ENCODE peak calls at places on chromosomes 4 and X, in seven cellular contexts. One of them, this sample, is unnamed.

GRCh38 chr4:177283167-177283566 is 26.5 kb upstream of the NEIL3 start:
- DNase-seq in AG04450: no peak
- DNase-seq in astrocyte of the cerebellum: peak; percentile 26
- DNase-seq in stomach: no peak
- DNase-seq in heart left ventricle: no peak
- DNase-seq in retinal pigment epithelial cell: no peak
- DNase-seq in AG04449: peak; percentile 37
- DNase-seq in this sample: no peak

GRCh38 chr4:169506903-169507302 is 105.5 kb downstream of the NEK1 start:
- DNase-seq in AG04450: no peak
- DNase-seq in astrocyte of the cerebellum: no peak
- DNase-seq in stomach: no peak
- DNase-seq in heart left ventricle: no peak
- DNase-seq in retinal pigment epithelial cell: no peak
- DNase-seq in AG04449: no peak
- DNase-seq in this sample: no peak

GRCh38 chrX:24479924-24480722 is 15.0 kb downstream of the PDK3 start:
- DNase-seq in AG04450: no peak
- DNase-seq in astrocyte of the cerebellum: no peak
- DNase-seq in stomach: no peak
- DNase-seq in heart left ventricle: peak; percentile 33
- DNase-seq in retinal pigment epithelial cell: no peak
- DNase-seq in AG04449: no peak
- DNase-seq in this sample: no peak

GRCh38 chrX:105634180-105634579 is 188.2 kb upstream of the NRK start:
- DNase-seq in AG04450: no peak
- DNase-seq in astrocyte of the cerebellum: no peak
- DNase-seq in stomach: no peak
- DNase-seq in heart left ventricle: no peak
- DNase-seq in retinal pigment epithelial cell: no peak
- DNase-seq in AG04449: no peak
- DNase-seq in this sample: no peak

GRCh38 chr4:184420881-184421416 is 53.4 kb downstream of the IRF2 start:
- DNase-seq in AG04450: no peak
- DNase-seq in astrocyte of the cerebellum: no peak
- DNase-seq in stomach: no peak
- DNase-seq in heart left ventricle: no peak
- DNase-seq in retinal pigment epithelial cell: no peak
- DNase-seq in AG04449: no peak
- DNase-seq in this sample: no peak

GRCh38 chr4:173346074-173346473 is 11.9 kb upstream of the HMGB2 start:
- DNase-seq in AG04450: no peak
- DNase-seq in astrocyte of the cerebellum: no peak
- DNase-seq in stomach: no peak
- DNase-seq in heart left ventricle: no peak
- DNase-seq in retinal pigment epithelial cell: no peak
- DNase-seq in AG04449: no peak
- DNase-seq in this sample: no peak

GRCh38 chr4:40507977-40508376 is 121.7 kb downstream of the RBM47 start:
- DNase-seq in AG04450: no peak
- DNase-seq in astrocyte of the cerebellum: no peak
- DNase-seq in stomach: no peak
- DNase-seq in heart left ventricle: no peak
- DNase-seq in retinal pigment epithelial cell: no peak
- DNase-seq in AG04449: no peak
- DNase-seq in this sample: no peak

GRCh38 chr4:65968873-65969272 is 298.6 kb upstream of the EPHA5 start:
- DNase-seq in AG04450: no peak
- DNase-seq in astrocyte of the cerebellum: no peak
- DNase-seq in stomach: no peak
- DNase-seq in heart left ventricle: no peak
- DNase-seq in retinal pigment epithelial cell: no peak
- DNase-seq in AG04449: no peak
- DNase-seq in this sample: no peak

GRCh38 chrX:15384304-15384703 is at the start of gene VEGFD:
- DNase-seq in AG04450: peak; percentile 38
- DNase-seq in astrocyte of the cerebellum: no peak
- DNase-seq in stomach: no peak
- DNase-seq in heart left ventricle: no peak
- DNase-seq in retinal pigment epithelial cell: peak; percentile 3
- DNase-seq in AG04449: peak; percentile 12
- DNase-seq in this sample: no peak

GRCh38 chrX:22429704-22430103 is 157.0 kb downstream of the CBLL2 start:
- DNase-seq in AG04450: no peak
- DNase-seq in astrocyte of the cerebellum: no peak
- DNase-seq in stomach: no peak
- DNase-seq in heart left ventricle: no peak
- DNase-seq in retinal pigment epithelial cell: no peak
- DNase-seq in AG04449: no peak
- DNase-seq in this sample: no peak

GRCh38 chr4:90996813-90997212 is 869.6 kb downstream of the CCSER1 start:
- DNase-seq in AG04450: no peak
- DNase-seq in astrocyte of the cerebellum: no peak
- DNase-seq in stomach: no peak
- DNase-seq in heart left ventricle: no peak
- DNase-seq in retinal pigment epithelial cell: no peak
- DNase-seq in AG04449: no peak
- DNase-seq in this sample: no peak

GRCh38 chrX:153672531-153673397 is 849 bp downstream of the PNCK start:
- DNase-seq in AG04450: no peak
- DNase-seq in astrocyte of the cerebellum: no peak
- DNase-seq in stomach: no peak
- DNase-seq in heart left ventricle: no peak
- DNase-seq in retinal pigment epithelial cell: no peak
- DNase-seq in AG04449: no peak
- DNase-seq in this sample: no peak

GRCh38 chr4:25233194-25233593 is 639 bp upstream of the PI4K2B start:
- DNase-seq in AG04450: no peak
- DNase-seq in astrocyte of the cerebellum: no peak
- DNase-seq in stomach: no peak
- DNase-seq in heart left ventricle: no peak
- DNase-seq in retinal pigment epithelial cell: no peak
- DNase-seq in AG04449: no peak
- DNase-seq in this sample: no peak

GRCh38 chr4:2721586-2721985 is 34.5 kb downstream of the TNIP2 start:
- DNase-seq in AG04450: no peak
- DNase-seq in astrocyte of the cerebellum: no peak
- DNase-seq in stomach: no peak
- DNase-seq in heart left ventricle: no peak
- DNase-seq in retinal pigment epithelial cell: no peak
- DNase-seq in AG04449: no peak
- DNase-seq in this sample: no peak

GRCh38 chrX:107135076-107135964 is 16.7 kb upstream of the RBM41 start:
- DNase-seq in AG04450: peak; percentile 0
- DNase-seq in astrocyte of the cerebellum: no peak
- DNase-seq in stomach: no peak
- DNase-seq in heart left ventricle: no peak
- DNase-seq in retinal pigment epithelial cell: no peak
- DNase-seq in AG04449: no peak
- DNase-seq in this sample: peak; percentile 52

GRCh38 chr4:77695769-77696168 is 90.1 kb downstream of the CXCL13 start:
- DNase-seq in AG04450: peak; percentile 88
- DNase-seq in astrocyte of the cerebellum: peak; percentile 95
- DNase-seq in stomach: no peak
- DNase-seq in heart left ventricle: no peak
- DNase-seq in retinal pigment epithelial cell: peak; percentile 75
- DNase-seq in AG04449: peak; percentile 82
- DNase-seq in this sample: peak; percentile 78

GRCh38 chr4:1799997-1800375 is 6.9 kb downstream of the FGFR3 start:
- DNase-seq in AG04450: no peak
- DNase-seq in astrocyte of the cerebellum: no peak
- DNase-seq in stomach: no peak
- DNase-seq in heart left ventricle: no peak
- DNase-seq in retinal pigment epithelial cell: no peak
- DNase-seq in AG04449: no peak
- DNase-seq in this sample: no peak

GRCh38 chrX:16836371-16836770 is 33.8 kb downstream of the RBBP7 start:
- DNase-seq in AG04450: no peak
- DNase-seq in astrocyte of the cerebellum: no peak
- DNase-seq in stomach: peak; percentile 49
- DNase-seq in heart left ventricle: no peak
- DNase-seq in retinal pigment epithelial cell: peak; percentile 20
- DNase-seq in AG04449: no peak
- DNase-seq in this sample: no peak

GRCh38 chr4:150462743-150463142 is 119.2 kb upstream of the MAB21L2 start:
- DNase-seq in AG04450: no peak
- DNase-seq in astrocyte of the cerebellum: no peak
- DNase-seq in stomach: no peak
- DNase-seq in heart left ventricle: no peak
- DNase-seq in retinal pigment epithelial cell: no peak
- DNase-seq in AG04449: no peak
- DNase-seq in this sample: no peak

GRCh38 chrX:1903380-1903935 is 288.6 kb downstream of the ASMT start:
- DNase-seq in AG04450: no peak
- DNase-seq in astrocyte of the cerebellum: peak; percentile 3
- DNase-seq in stomach: no peak
- DNase-seq in heart left ventricle: no peak
- DNase-seq in retinal pigment epithelial cell: no peak
- DNase-seq in AG04449: peak; percentile 9
- DNase-seq in this sample: no peak

GRCh38 chr4:8160572-8160971 is 2.0 kb upstream of the ABLIM2 start:
- DNase-seq in AG04450: no peak
- DNase-seq in astrocyte of the cerebellum: no peak
- DNase-seq in stomach: no peak
- DNase-seq in heart left ventricle: no peak
- DNase-seq in retinal pigment epithelial cell: no peak
- DNase-seq in AG04449: no peak
- DNase-seq in this sample: no peak

GRCh38 chr4:41448935-41449334 is 89.0 kb upstream of the LIMCH1 start:
- DNase-seq in AG04450: no peak
- DNase-seq in astrocyte of the cerebellum: no peak
- DNase-seq in stomach: no peak
- DNase-seq in heart left ventricle: peak; percentile 72
- DNase-seq in retinal pigment epithelial cell: no peak
- DNase-seq in AG04449: no peak
- DNase-seq in this sample: no peak

GRCh38 chr4:29734343-29734742 is 985.8 kb upstream of the PCDH7 start:
- DNase-seq in AG04450: no peak
- DNase-seq in astrocyte of the cerebellum: no peak
- DNase-seq in stomach: no peak
- DNase-seq in heart left ventricle: no peak
- DNase-seq in retinal pigment epithelial cell: no peak
- DNase-seq in AG04449: no peak
- DNase-seq in this sample: no peak

GRCh38 chr4:27702710-27703431 is 842.2 kb downstream of the STIM2 start:
- DNase-seq in AG04450: no peak
- DNase-seq in astrocyte of the cerebellum: no peak
- DNase-seq in stomach: no peak
- DNase-seq in heart left ventricle: no peak
- DNase-seq in retinal pigment epithelial cell: no peak
- DNase-seq in AG04449: no peak
- DNase-seq in this sample: no peak

GRCh38 chrX:130285710-130286109 is 17.0 kb upstream of the ZNF280C start:
- DNase-seq in AG04450: no peak
- DNase-seq in astrocyte of the cerebellum: no peak
- DNase-seq in stomach: no peak
- DNase-seq in heart left ventricle: no peak
- DNase-seq in retinal pigment epithelial cell: no peak
- DNase-seq in AG04449: no peak
- DNase-seq in this sample: no peak

GRCh38 chrX:96721398-96721797 is 36.8 kb downstream of the DIAPH2 start:
- DNase-seq in AG04450: peak; percentile 1
- DNase-seq in astrocyte of the cerebellum: no peak
- DNase-seq in stomach: no peak
- DNase-seq in heart left ventricle: no peak
- DNase-seq in retinal pigment epithelial cell: no peak
- DNase-seq in AG04449: no peak
- DNase-seq in this sample: no peak

DNA sequence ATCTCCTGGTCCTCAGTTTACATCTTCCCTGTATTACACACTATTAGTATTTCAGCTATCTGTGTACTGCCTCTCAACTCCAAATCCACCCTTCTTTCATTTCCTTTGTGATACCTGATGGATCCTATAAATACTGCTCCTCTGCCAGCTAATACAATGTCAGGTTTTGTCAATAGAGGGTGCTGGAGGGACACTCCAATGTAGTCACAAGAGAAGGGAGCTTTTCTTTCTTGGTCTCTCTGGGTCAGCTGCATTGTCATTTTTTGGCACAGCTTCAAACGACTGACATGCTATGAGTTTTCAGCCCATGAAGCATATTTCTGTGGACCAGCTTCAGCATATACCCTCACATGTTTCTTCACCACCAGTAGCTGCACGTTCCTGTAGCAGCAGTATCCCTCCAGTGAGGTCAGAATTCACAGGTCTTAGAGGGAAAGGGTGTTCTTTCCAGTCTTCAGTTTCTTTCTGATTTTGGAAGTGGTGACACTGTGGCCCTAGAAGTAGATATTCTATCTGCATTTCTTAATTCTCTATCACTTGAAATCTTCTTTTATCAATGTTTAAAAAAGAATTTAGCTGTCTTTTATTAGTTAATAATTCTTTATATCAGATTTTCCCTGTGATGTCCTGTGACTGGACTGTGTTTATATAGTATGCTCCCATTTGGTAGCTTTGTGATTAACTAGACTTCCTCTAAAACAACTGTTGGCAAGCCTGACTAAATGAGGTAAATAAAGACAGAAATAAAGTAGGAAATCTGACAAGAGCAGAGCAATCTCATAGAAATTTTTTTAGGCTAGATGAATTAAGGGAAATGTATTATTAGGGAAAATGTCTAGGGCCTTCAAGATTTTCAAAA is 60.6 kb downstream of the GABRA2 start:
- DNase-seq in AG04450: peak; percentile 7
- DNase-seq in astrocyte of the cerebellum: peak; percentile 26
- DNase-seq in stomach: no peak
- DNase-seq in heart left ventricle: no peak
- DNase-seq in retinal pigment epithelial cell: peak; percentile 43
- DNase-seq in AG04449: no peak
- DNase-seq in this sample: no peak
- TF ChIP-seq CTCF in AG04450: peak; percentile 62
- TF ChIP-seq CTCF in astrocyte of the cerebellum: peak; percentile 65
- TF ChIP-seq CTCF in stomach: no peak
- TF ChIP-seq CTCF in heart left ventricle: peak; percentile 14
- TF ChIP-seq CTCF in retinal pigment epithelial cell: peak; percentile 74
- TF ChIP-seq CTCF in AG04449: no peak
- TF ChIP-seq CTCF in this sample: peak; percentile 74

GRCh38 chrX:151975228-151975593 is 735 bp upstream of the GABRE start:
- DNase-seq in AG04450: no peak
- DNase-seq in astrocyte of the cerebellum: no peak
- DNase-seq in stomach: no peak
- DNase-seq in heart left ventricle: no peak
- DNase-seq in retinal pigment epithelial cell: no peak
- DNase-seq in AG04449: no peak
- DNase-seq in this sample: no peak
- H3K4me3 ChIP-seq in AG04450: no peak overlapping the region
- H3K4me3 ChIP-seq in astrocyte of the cerebellum: peak overlapping the region; percentile 62
- H3K4me3 ChIP-seq in stomach: peak overlapping the region; percentile 48
- H3K4me3 ChIP-seq in heart left ventricle: peak overlapping the region; percentile 78
- H3K4me3 ChIP-seq in retinal pigment epithelial cell: no peak overlapping the region
- H3K4me3 ChIP-seq in AG04449: no peak overlapping the region
- H3K4me3 ChIP-seq in this sample: no peak overlapping the region

GRCh38 chr4:163901305-163901704 is 406.8 kb downstream of the TMA16 start:
- DNase-seq in AG04450: no peak
- DNase-seq in astrocyte of the cerebellum: no peak
- DNase-seq in stomach: no peak
- DNase-seq in heart left ventricle: no peak
- DNase-seq in retinal pigment epithelial cell: no peak
- DNase-seq in AG04449: no peak
- DNase-seq in this sample: no peak
- TF ChIP-seq CTCF in AG04450: no peak
- TF ChIP-seq CTCF in astrocyte of the cerebellum: no peak
- TF ChIP-seq CTCF in stomach: no peak
- TF ChIP-seq CTCF in heart left ventricle: no peak
- TF ChIP-seq CTCF in retinal pigment epithelial cell: no peak
- TF ChIP-seq CTCF in AG04449: no peak
- TF ChIP-seq CTCF in this sample: no peak

GRCh38 chr4:87036713-87037112 is 101.9 kb downstream of the AFF1 start:
- DNase-seq in AG04450: no peak
- DNase-seq in astrocyte of the cerebellum: no peak
- DNase-seq in stomach: no peak
- DNase-seq in heart left ventricle: no peak
- DNase-seq in retinal pigment epithelial cell: no peak
- DNase-seq in AG04449: no peak
- DNase-seq in this sample: no peak
- H3K4me3 ChIP-seq in AG04450: no peak overlapping the region
- H3K4me3 ChIP-seq in astrocyte of the cerebellum: no peak overlapping the region
- H3K4me3 ChIP-seq in stomach: no peak overlapping the region
- H3K4me3 ChIP-seq in heart left ventricle: no peak overlapping the region
- H3K4me3 ChIP-seq in retinal pigment epithelial cell: no peak overlapping the region
- H3K4me3 ChIP-seq in AG04449: no peak overlapping the region
- H3K4me3 ChIP-seq in this sample: no peak overlapping the region